ENCODE peak calls at places on chromosomes 13 and 19, in six cellular contexts. N, P, F, Q, Z and T are unnamed samples.
A peak's percentile ranks its signal among the peaks of the same experiment; 100 is the strongest.

GRCh38 chr13:113275387-113275786 is 21.7 kb upstream of the LAMP1 start:
- DNase-seq in P (no peak), F (peak; percentile 84), Z (peak; percentile 59), N (peak; percentile 50), Q (no peak), T (peak; percentile 39)

GRCh38 chr13:42355118-42355840 is 83.3 kb downstream of the AKAP11 start:
- DNase-seq in Z (no peak), Q (no peak), F (no peak), P (no peak), N (no peak), T (no peak)

GRCh38 chr19:20167020-20167644 is at the start of gene ZNF486:
- DNase-seq in F (peak; percentile 80), Q (peak; percentile 98), N (peak; percentile 97), Z (peak; percentile 95), P (no peak), T (peak; percentile 80)

GRCh38 chr13:39766464-39767167 is 111.2 kb downstream of the COG6 start:
- DNase-seq in Q (no peak), F (no peak), P (no peak), Z (no peak), N (no peak), T (no peak)

GRCh38 chr13:71303144-71303543 is 563.9 kb downstream of the DACH1 start:
- DNase-seq in F (no peak), P (no peak), N (no peak), Z (no peak), Q (no peak), T (no peak)

GRCh38 chr13:98525852-98526512 is 50.9 kb downstream of the STK24 start:
- DNase-seq in Q (peak; percentile 48), Z (no peak), P (no peak), F (no peak), N (no peak), T (no peak)

GRCh38 chr13:84430441-84430840 is 548.2 kb upstream of the SLITRK1 start:
- DNase-seq in F (no peak), N (no peak), Z (no peak), P (no peak), Q (no peak), T (no peak)

GRCh38 chr13:33999830-34000605 is 182.1 kb downstream of the RFC3 start:
- DNase-seq in Z (no peak), F (no peak), Q (no peak), N (no peak), P (no peak), T (no peak)

GRCh38 chr19:30169196-30169900 is 202.8 kb upstream of the ZNF536 start:
- DNase-seq in Z (no peak), P (no peak), F (no peak), N (no peak), Q (no peak), T (no peak)

GRCh38 chr19:55156202-55157063 is 1.1 kb downstream of the TNNI3 start:
- DNase-seq in F (peak; percentile 64), Z (peak; percentile 99), N (peak; percentile 65), P (no peak), Q (no peak), T (peak; percentile 55)

GRCh38 chr19:6854758-6855157 is 32.6 kb upstream of the ADGRE1 start:
- DNase-seq in F (no peak), Q (no peak), Z (no peak), N (no peak), P (no peak), T (no peak)
- TF ChIP-seq POLR2AphosphoS5 in F (no peak), Q (no peak), Z (no peak), N (no peak), P (no peak), T (no peak)

GRCh38 chr19:2628597-2628996 is 73.9 kb downstream of the GNG7 start:
- DNase-seq in P (no peak), N (no peak), Z (no peak), F (no peak), Q (no peak), T (no peak)

GRCh38 chr19:2631213-2631821 is 71.2 kb downstream of the GNG7 start:
- DNase-seq in Q (no peak), N (no peak), F (no peak), Z (no peak), P (no peak), T (no peak)

GRCh38 chr19:2627855-2628254 is 74.6 kb downstream of the GNG7 start:
- DNase-seq in Z (no peak), P (no peak), Q (no peak), N (no peak), F (no peak), T (no peak)

GRCh38 chr19:2630352-2631001 is 72.0 kb downstream of the GNG7 start:
- DNase-seq in Q (no peak), F (no peak), N (no peak), P (no peak), Z (no peak), T (no peak)

GRCh38 chr19:2629491-2630351 is 72.8 kb downstream of the GNG7 start:
- DNase-seq in Z (no peak), Q (peak; percentile 45), N (no peak), P (no peak), F (peak; percentile 58), T (no peak)
- TF ChIP-seq EP300 in Z (no peak), Q (peak; percentile 5), N (no peak), P (no peak), F (no peak), T (peak; percentile 44)

DNA sequence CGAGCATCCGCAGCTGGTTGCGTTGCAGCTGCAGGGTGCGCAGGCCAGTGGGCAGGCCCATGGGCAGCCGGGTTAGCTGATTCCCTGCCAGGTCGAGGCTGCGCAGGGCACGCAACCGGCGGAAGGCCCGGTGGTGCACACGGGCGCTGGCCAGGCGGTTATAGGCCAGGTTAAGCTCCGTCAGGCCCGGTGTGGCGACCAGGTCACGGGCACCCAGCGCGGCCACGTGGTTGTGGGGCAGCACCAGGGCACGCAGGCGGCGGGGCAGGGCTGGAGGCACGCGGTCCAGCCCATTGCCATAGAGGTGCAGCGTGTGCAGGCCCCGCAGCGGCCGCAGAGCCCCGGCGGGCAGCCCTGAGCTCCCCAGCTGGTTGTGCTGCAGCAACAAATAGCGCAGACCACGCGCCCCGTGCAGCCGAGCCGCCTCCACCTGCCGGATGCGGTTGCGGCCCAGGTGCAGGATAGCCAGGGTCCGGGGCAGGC is 5.3 kb downstream of the PODNL1 start:
- DNase-seq in Z (no peak), P (no peak), N (no peak), F (no peak), Q (no peak), T (no peak)
- TF ChIP-seq POLR2AphosphoS5 in Z (no peak), P (no peak), N (no peak), F (no peak), Q (no peak), T (no peak)

DNA sequence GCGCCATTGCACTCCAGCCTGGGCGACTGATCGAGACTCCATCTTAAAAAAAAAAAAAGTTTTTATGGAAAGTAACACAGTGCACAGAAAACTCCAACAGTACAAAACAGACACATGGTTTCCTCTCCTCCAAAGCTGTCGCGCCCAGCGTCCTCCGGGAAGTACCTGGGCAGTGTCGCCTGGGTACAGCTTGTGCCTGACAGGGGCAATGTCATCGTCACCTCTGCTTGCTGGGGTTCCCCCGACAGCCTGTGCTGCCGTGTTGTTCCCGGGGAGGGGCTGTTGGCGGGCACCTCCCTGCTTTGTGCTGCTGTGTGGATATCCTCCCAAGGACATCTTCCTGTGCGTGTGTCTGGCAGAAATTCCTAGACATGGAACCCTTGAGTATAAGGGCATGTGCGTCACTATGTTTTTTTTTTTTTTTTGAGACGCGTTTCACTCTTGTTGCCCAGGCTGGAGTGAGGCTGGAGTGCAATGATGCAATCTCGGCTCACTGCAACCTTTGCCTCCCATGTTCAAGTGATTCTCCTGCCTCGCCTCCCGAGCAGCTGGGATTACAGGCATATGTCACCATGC is 2.4 kb upstream of the F2RL3 start:
- DNase-seq in N (no peak), F (peak; percentile 52), Z (no peak), P (no peak), Q (peak; percentile 81), T (peak; percentile 76)
- TF ChIP-seq EP300 in N (peak; percentile 66), F (no peak), Z (no peak), P (no peak), Q (peak; percentile 47), T (peak; percentile 99)

DNA sequence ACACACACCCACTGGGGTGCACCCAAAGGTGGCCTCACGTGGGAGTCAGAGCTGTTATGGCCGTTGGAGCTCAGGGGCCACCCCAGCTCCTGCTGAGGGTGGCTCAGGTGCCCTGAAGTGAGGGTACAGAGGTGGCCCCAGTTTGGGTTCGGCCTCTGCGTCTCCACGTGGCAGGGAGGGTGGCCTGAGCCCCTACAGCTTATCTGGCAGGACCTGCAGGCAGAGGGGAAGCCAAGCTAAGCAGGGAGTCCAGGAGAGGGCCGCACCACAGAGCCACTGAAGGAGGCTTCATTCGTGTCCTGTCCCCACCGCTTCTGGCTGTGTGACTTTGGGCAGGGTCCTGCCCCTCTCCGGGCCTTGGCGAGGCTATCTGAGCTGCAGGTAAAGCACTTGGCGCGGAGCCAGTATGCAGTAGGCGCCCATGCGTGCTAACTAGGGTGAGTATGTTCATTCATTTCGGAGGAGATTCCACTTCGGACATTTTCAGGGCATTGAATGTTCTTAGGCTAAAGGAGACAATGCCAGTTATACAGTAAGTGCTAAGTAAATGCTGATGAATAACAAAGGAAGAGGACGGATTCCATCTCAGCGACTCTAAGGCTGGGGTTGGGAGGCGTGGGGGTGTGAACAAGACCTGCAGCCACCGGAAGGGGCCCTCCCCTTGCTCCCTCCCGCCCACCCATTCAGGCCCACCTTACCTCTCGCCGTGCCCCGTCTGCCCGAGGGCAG is 4.9 kb downstream of the REX1BD start:
- DNase-seq in Z (no peak), N (no peak), Q (no peak), F (no peak), P (no peak), T (no peak)
- TF ChIP-seq POLR2AphosphoS5 in Z (no peak), N (no peak), Q (no peak), F (peak; percentile 12), P (no peak), T (no peak)

GRCh38 chr13:111642156-111642767 is 321.8 kb downstream of the TEX29 start:
- DNase-seq in F (no peak), Q (no peak), N (no peak), Z (no peak), P (no peak), T (no peak)
- TF ChIP-seq EP300 in F (no peak), Q (no peak), N (no peak), Z (no peak), P (no peak), T (no peak)